ENCODE peak calls at places on chromosomes 13 and 19, in four cellular contexts. T, J, E and V are unnamed samples.

GRCh38 chr19:47485210-47485609 is 1.2 kb upstream of the KPTN start:
- DNase-seq in J (no peak), E (no peak), T (no peak), V (no peak)

GRCh38 chr13:43132911-43133310 is 109.5 kb downstream of the DNAJC15 start:
- DNase-seq in T (peak; percentile 65), E (no peak), J (no peak), V (no peak)

GRCh38 chr13:27403727-27404385 is 20.6 kb upstream of the GTF3A start:
- DNase-seq in E (no peak), T (no peak), J (no peak), V (no peak)

GRCh38 chr19:16217671-16218464 is 20.2 kb downstream of the AP1M1 start:
- DNase-seq in E (no peak), J (no peak), T (no peak), V (no peak)

GRCh38 chr13:105603283-105603682 is 932.2 kb downstream of the EFNB2 start:
- DNase-seq in T (no peak), J (no peak), E (no peak), V (no peak)

GRCh38 chr13:40749327-40749726 is 21.7 kb downstream of the MRPS31 start:
- DNase-seq in E (no peak), J (no peak), T (no peak), V (no peak)

GRCh38 chr13:100818706-100819105 is 144.1 kb upstream of the TMTC4 start:
- DNase-seq in T (no peak), E (no peak), J (peak; percentile 28), V (peak; percentile 74)

GRCh38 chr13:98435356-98435755 is 141.6 kb downstream of the STK24 start:
- DNase-seq in E (no peak), T (no peak), J (no peak), V (no peak)

GRCh38 chr19:2534374-2535050 is 58.6 kb downstream of the GADD45B start:
- DNase-seq in E (no peak), J (no peak), T (no peak), V (no peak)

GRCh38 chr13:94140027-94140426 is 339.5 kb downstream of the DCT start:
- DNase-seq in T (no peak), E (no peak), J (no peak), V (no peak)

GRCh38 chr19:46944918-46945628 is 74.6 kb upstream of the NPAS1 start:
- DNase-seq in T (no peak), J (peak; percentile 66), E (peak; percentile 69), V (peak; percentile 87)

GRCh38 chr13:93789058-93789457 is 562.5 kb downstream of the GPC6 start:
- DNase-seq in J (no peak), E (no peak), T (no peak), V (no peak)

GRCh38 chr19:45117167-45117594 is 24.2 kb downstream of the PPP1R37 start:
- DNase-seq in J (no peak), E (no peak), T (no peak), V (no peak)

GRCh38 chr19:53977991-53978731 is 13.3 kb upstream of the CACNG6 start:
- DNase-seq in J (peak; percentile 84), T (no peak), E (peak; percentile 98), V (peak; percentile 93)